ENCODE peak calls at places on chromosome X, in four cellular contexts. Z is cardiac fibroblast, B is fibroblast of pulmonary artery, Q is HFF-Myc. Y is an unnamed sample.

GRCh38 chrX:54481751-54482150 is 14.3 kb downstream of the FGD1 start:
- DNase-seq in Q (no peak), B (no peak), Z (no peak), Y (peak)

GRCh38 chrX:150767045-150767395 is 73.8 kb downstream of the MTMR1 start:
- DNase-seq in B (peak), Z (peak), Q (peak), Y (no peak)

GRCh38 chrX:30141966-30142365 is 73.4 kb upstream of the MAGEB2 start:
- DNase-seq in Q (no peak), Z (peak), B (peak), Y (peak)

GRCh38 chrX:117969782-117970181 is 146.8 kb downstream of the KLHL13 start:
- DNase-seq in Q (no peak), Z (no peak), B (no peak), Y (no peak)

GRCh38 chrX:3518870-3519269 is 172.4 kb upstream of the MXRA5 start:
- DNase-seq in Z (peak), Q (no peak), B (peak), Y (peak)

GRCh38 chrX:122196338-122196737 is 987.7 kb upstream of the GRIA3 start:
- DNase-seq in Q (no peak), Z (no peak), B (no peak), Y (no peak)

GRCh38 chrX:96619588-96619987 is 65.1 kb upstream of the DIAPH2 start:
- DNase-seq in Z (peak), Q (no peak), B (peak), Y (peak)

GRCh38 chrX:72569786-72570185 is 2.9 kb downstream of the HDAC8 start:
- DNase-seq in B (peak), Z (peak), Q (no peak), Y (peak)

GRCh38 chrX:19030805-19031204 is 46.9 kb upstream of the PHKA2 start:
- DNase-seq in Z (no peak), Q (no peak), B (no peak), Y (no peak)

GRCh38 chrX:9656277-9656676 is 109.4 kb downstream of the GPR143 start:
- DNase-seq in Z (no peak), B (peak), Q (no peak), Y (no peak)

GRCh38 chrX:22950278-22951266 is 49.2 kb upstream of the DDX53 start:
- DNase-seq in Z (peak), B (peak), Q (peak), Y (peak)

GRCh38 chrX:100048156-100048555 is 361.9 kb downstream of the PCDH19 start:
- DNase-seq in Z (no peak), Q (no peak), B (no peak), Y (no peak)

GRCh38 chrX:154398668-154399526 is 720 bp downstream of the RPL10 start:
- DNase-seq in Z (peak), B (peak), Q (no peak), Y (peak)

GRCh38 chrX:72115380-72115779 is 16.3 kb downstream of the RTL5 start:
- DNase-seq in B (no peak), Z (no peak), Q (no peak), Y (no peak)

GRCh38 chrX:40109288-40110008 is 11.7 kb upstream of the BCOR start:
- DNase-seq in B (peak), Q (no peak), Z (peak), Y (no peak)

GRCh38 chrX:129638917-129639316 is 15.8 kb downstream of the APLN start:
- DNase-seq in Q (no peak), Z (no peak), B (no peak), Y (no peak)

GRCh38 chrX:49879656-49880277 is 483 bp downstream of the USP27X start:
- DNase-seq in B (no peak), Z (no peak), Q (no peak), Y (no peak)

GRCh38 chrX:74492720-74493201 is 71.5 kb downstream of the SLC16A2 start:
- DNase-seq in Q (no peak), B (peak), Z (no peak), Y (no peak)

GRCh38 chrX:15750611-15751159 is 12.6 kb downstream of the CA5B start:
- DNase-seq in Q (no peak), Z (no peak), B (no peak), Y (no peak)

GRCh38 chrX:109740076-109740809 is 7.2 kb upstream of the ACSL4 start:
- DNase-seq in Q (no peak), Z (peak), B (peak), Y (peak)

GRCh38 chrX:39249999-39250398 is 448.7 kb downstream of the MID1IP1 start:
- DNase-seq in Z (no peak), Q (no peak), B (no peak), Y (no peak)

GRCh38 chrX:100995469-100995868 is 26.0 kb downstream of the ARL13A start:
- DNase-seq in B (peak), Q (peak), Z (peak), Y (peak)

GRCh38 chrX:154738013-154738738 is 12.7 kb downstream of the GAB3 start:
- DNase-seq in B (peak), Z (peak), Q (no peak), Y (peak)

GRCh38 chrX:15930585-15930984 is 76.0 kb upstream of the AP1S2 start:
- DNase-seq in Q (no peak), B (peak), Z (peak), Y (peak)

GRCh38 chrX:18424482-18425198 is 768 bp upstream of the CDKL5 start:
- DNase-seq in Z (peak), Q (no peak), B (peak), Y (peak)

GRCh38 chrX:48919360-48919821 is 567 bp upstream of the PIM2 start:
- DNase-seq in Z (no peak), Q (no peak), B (no peak), Y (no peak)

GRCh38 chrX:47484885-47485284 is 1.9 kb upstream of the ZNF41 start:
- DNase-seq in Q (no peak), B (no peak), Z (no peak), Y (no peak)
- H3K4me3 ChIP-seq in Q (no peak), B (peak), Z (no peak), Y (peak)

DNA sequence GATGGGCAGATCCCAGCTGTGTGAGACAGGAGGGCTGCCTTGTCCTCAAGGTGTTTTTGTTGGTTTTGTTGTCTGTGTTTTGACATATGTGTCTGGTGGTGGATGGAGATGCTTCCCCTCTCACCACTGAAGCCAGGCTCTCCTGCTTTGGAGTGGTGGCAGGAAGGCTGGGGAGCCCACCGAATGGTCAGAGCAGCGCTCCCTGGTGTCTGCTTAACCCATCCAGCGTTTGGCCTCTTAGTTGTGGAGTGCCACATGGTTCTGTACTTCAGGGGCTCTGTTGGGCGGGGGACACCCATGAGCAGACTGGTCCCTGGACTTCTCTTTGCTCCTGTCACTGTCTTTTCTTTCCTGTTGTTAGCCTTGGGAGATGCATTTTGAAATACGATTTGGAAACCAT is 51.9 kb downstream of the DLG3 start:
- DNase-seq in Q (no peak), Z (no peak), B (no peak), Y (no peak)
- TF ChIP-seq CTCF in Q (no peak), Z (no peak), B (no peak), Y (no peak)

GRCh38 chrX:42276982-42277690 is 353.8 kb upstream of the CASK start:
- DNase-seq in Q (no peak), B (no peak), Z (no peak), Y (no peak)

GRCh38 chrX:42273387-42273786 is 350.0 kb upstream of the CASK start:
- DNase-seq in B (no peak), Z (no peak), Q (no peak), Y (no peak)

GRCh38 chrX:42269186-42269585 is 345.8 kb upstream of the CASK start:
- DNase-seq in B (peak), Z (peak), Q (no peak), Y (peak)

DNA sequence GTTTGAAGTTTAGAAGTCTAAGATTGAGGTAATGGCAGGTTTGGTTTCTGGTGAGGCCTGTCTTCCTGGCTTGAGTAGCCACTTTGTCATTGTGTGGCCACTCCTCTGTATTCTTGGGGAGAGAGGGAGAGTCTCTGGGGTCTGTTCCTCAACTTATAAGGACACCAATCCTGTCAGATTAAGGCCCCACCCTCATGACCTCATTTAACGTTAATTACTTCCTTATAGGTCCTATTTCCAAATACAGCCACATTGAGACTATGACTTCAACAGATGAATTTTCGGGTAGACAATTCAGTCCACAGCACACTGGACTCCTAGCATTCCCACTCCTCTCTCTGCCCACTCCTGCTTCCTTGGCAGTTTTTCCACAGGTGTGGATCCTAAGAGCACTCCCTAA is 350.8 kb upstream of the CASK start:
- DNase-seq in B (no peak), Z (no peak), Q (no peak), Y (no peak)
- H3K4me3 ChIP-seq in B (no peak), Z (no peak), Q (no peak), Y (no peak)

GRCh38 chrX:116490091-116490490 is 27.3 kb upstream of the CT83 start:
- DNase-seq in Q (no peak), B (peak), Z (peak), Y (peak)
- TF ChIP-seq CTCF in Q (no peak), B (peak), Z (peak), Y (no peak)

GRCh38 chrX:119791437-119792231 is at the start of gene RPL39:
- DNase-seq in B (peak), Z (peak), Q (peak), Y (peak)
- H3K4me3 ChIP-seq in B (peak), Z (peak), Q (peak), Y (peak)

DNA sequence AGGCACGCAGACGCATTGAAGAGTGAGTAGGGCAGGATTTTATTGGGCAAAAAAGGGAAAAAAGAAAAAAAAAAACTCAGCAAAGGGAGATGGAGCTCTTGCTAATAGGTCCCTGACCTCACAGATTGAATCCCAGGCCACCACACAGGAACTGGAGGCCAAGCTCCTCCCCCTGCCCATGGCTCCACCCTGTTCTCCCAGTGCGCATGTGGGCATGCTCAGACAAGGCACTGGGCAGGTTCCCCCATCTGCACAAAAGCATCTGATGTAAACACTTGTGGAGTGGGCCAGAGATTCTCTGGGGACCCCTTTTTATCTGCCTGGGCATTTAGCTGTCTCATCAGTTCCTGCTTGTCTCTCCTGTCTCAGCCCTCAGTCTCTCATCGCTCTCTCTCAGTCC is 9.5 kb downstream of the FRMD7 start:
- DNase-seq in Z (no peak), Q (no peak), B (no peak), Y (no peak)
- TF ChIP-seq CTCF in Z (no peak), Q (no peak), B (no peak), Y (no peak)

DNA sequence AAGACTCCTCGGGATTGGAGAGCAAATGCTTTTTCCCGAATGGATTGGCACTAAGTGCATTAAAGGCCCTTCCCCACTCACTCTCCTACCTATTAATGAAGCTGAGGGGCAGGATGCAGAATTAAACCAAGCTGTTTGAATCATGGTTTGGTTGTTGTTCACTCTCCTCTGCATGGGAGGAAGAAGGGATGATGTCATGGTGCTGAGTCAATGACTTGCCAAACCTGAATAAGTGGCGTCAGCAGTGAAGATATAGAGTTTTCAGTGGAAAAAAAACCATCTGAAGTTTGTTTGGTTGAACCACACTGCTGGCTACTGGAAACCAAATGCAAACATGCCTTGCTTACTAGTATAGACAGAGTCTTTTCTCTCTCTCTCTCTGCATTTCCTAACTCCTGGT is 19.8 kb upstream of the ZXDA start:
- DNase-seq in Q (no peak), B (peak), Z (no peak), Y (no peak)
- H3K4me3 ChIP-seq in Q (no peak), B (no peak), Z (no peak), Y (no peak)

DNA sequence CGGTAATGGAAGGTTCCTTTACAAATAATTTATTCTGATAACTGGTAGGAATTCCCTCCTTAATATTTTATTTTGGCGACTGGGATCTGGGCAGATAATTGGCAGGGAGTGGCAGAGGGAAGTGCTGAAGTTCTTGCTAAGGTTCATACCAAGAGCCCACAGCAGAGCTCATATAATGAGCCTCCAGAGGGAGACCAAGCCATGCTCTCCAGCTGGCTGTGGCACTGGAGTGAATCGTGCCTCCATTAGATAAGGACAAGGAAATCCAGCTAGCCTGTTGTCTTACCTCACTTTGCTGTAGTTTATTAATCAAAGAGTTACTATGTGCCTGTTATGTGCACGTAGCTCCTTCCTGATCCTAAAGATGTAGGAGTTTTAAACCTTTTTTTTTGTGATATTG is 1.3 kb downstream of the ASB12 start:
- DNase-seq in Q (no peak), B (no peak), Z (no peak), Y (no peak)
- TF ChIP-seq CTCF in Q (no peak), B (no peak), Z (no peak), Y (no peak)